ENCODE peak calls at places on chromosome 11, in four cellular contexts. S, A, D and H are unnamed samples.

GRCh38 chr11:121112498-121113455 is 11.7 kb downstream of the TECTA start:
- DNase-seq in D (no peak), S (peak), A (peak), H (no peak)

GRCh38 chr11:80155412-80156017 is 714.7 kb upstream of the TENM4 start:
- DNase-seq in S (peak), A (no peak), D (no peak), H (no peak)

GRCh38 chr11:109423114-109423859 is 1.3 kb downstream of the C11orf87 start:
- DNase-seq in S (no peak), D (peak), A (peak), H (peak)

GRCh38 chr11:34223021-34223813 is 117.8 kb downstream of the NAT10 start:
- DNase-seq in D (no peak), A (peak), S (no peak), H (no peak)

GRCh38 chr11:75659836-75660235 is 9.0 kb downstream of the MAP6 start:
- DNase-seq in S (no peak), D (no peak), A (no peak), H (no peak)

GRCh38 chr11:120122921-120123683 is 14.8 kb downstream of the TRIM29 start:
- DNase-seq in D (peak), S (peak), A (no peak), H (no peak)

GRCh38 chr11:119730347-119730613 is 1.3 kb upstream of the NECTIN1 start:
- DNase-seq in D (no peak), A (no peak), S (no peak), H (no peak)

GRCh38 chr11:86511086-86511551 is 136.4 kb downstream of the CCDC81 start:
- DNase-seq in D (no peak), A (no peak), S (peak), H (no peak)

GRCh38 chr11:121082670-121083069 is 18.4 kb upstream of the TECTA start:
- DNase-seq in S (peak), D (no peak), A (no peak), H (no peak)

GRCh38 chr11:102114032-102114431 is 3.8 kb downstream of the YAP1 start:
- DNase-seq in S (no peak), A (no peak), D (no peak), H (no peak)

GRCh38 chr11:2387266-2387982 is 10.3 kb downstream of the CD81 start:
- DNase-seq in S (no peak), D (no peak), A (peak), H (no peak)

GRCh38 chr11:15034687-15035267 is 38.6 kb upstream of the CALCB start:
- DNase-seq in D (peak), S (no peak), A (no peak), H (no peak)

GRCh38 chr11:134229131-134229790 is 4.8 kb downstream of the VPS26B start:
- DNase-seq in A (no peak), D (no peak), S (peak), H (no peak)

GRCh38 chr11:45332486-45332934 is 46.4 kb upstream of the SYT13 start:
- DNase-seq in D (no peak), S (no peak), A (no peak), H (no peak)

GRCh38 chr11:34826384-34826726 is 89.8 kb downstream of the APIP start:
- DNase-seq in D (no peak), S (no peak), A (no peak), H (no peak)

GRCh38 chr11:35372565-35373283 is 46.6 kb downstream of the SLC1A2 start:
- DNase-seq in D (no peak), A (no peak), S (peak), H (no peak)

GRCh38 chr11:102453286-102453797 is 777 bp upstream of the TMEM123 start:
- DNase-seq in D (no peak), S (peak), A (no peak), H (no peak)

GRCh38 chr11:19353287-19353686 is 112.5 kb upstream of the E2F8 start:
- DNase-seq in S (no peak), A (no peak), D (no peak), H (no peak)

DNA sequence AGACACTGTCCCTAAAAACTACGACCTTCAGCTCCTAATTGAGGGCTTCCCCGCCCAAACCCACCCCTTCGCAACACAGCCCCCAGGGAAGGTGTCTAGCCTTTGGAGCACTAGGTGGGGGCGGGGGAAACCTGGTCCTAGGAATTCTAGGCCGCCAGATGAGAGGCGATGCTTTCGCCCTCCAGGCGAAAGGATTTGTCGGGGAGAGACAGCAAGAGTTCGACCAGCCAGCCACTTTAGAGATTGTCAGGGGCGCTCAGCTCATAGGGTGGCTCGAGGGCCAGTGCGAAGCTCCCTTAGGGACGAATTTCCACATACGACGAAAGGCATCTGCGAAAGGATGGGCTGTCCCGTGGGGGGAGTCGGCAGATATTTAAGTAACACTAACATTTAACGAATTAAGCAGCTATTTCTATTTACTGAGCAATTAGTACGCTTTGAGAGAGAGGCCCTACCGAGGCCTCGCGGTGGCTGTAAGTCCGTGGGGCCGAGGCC is 5.3 kb downstream of the CD248 start:
- DNase-seq in D (no peak), S (no peak), A (peak), H (no peak)
- TF ChIP-seq CTCF in D (peak), S (no peak), A (peak), H (no peak)

DNA sequence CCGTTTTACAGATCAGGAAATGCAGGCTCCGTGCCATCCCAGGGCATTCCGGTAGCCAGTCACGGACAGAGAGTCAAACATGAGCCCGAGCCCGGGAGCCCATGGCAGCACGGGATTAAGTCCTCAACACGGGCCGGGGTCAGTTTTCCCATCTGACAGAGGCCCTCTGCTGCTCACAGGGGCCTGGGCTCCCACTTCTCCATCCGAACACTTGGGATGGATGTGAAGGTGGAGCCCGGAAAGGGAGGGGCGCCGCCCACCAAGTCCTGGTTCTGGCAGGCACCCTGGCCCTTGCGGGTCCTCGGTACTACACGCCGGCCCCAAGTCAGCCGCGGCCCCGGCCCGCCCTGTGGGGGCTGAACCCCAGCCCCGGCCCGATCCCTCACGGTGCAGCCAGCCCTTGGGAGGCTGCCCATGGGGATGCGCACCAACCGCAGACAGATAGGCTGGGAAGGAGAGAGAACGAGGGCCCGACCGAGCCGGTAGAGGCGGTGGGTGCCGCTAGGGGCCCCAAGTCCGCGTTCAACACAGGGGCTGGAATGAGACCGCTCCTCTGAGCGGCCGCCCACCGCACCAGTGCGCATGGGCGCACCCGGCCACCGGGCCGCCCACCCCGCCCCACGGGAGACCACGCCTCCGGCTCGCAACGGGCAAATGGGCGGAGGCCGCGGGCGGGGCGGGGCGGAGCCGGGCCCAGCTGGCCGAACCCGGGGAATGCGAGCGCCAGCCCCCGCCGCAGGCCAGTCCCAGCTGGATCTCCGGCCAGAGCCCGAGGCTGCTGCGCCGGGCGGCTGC is at the start of gene CAPN5:
- DNase-seq in S (peak), D (peak), A (peak), H (peak)
- TF ChIP-seq CTCF in S (no peak), D (no peak), A (peak), H (peak)

DNA sequence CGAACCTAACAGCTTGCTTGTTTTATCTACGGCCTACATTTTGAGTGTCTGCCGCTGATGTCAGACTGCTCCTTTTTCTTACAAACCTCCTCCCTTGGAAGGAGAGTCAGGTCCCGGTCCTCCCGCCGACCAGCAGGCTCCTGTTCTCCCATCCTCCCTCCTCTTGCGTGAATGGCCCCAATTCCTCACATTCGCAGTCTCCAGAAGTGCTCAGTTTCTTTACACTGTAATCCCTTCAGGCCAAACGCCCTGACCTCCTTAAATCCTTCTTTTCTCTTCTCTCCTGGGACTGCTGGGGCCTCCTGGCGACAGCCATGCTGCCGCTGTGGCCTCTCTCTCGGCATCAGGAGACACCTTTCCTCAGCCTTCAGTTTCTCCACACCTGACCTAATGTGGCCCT is 82.6 kb upstream of the CSNK2A3 start:
- DNase-seq in S (no peak), A (no peak), D (no peak), H (no peak)
- TF ChIP-seq CTCF in S (no peak), A (no peak), D (no peak), H (no peak)

GRCh38 chr11:47186076-47186936 is at the start of gene PACSIN3:
- DNase-seq in S (peak), D (peak), A (peak), H (no peak)
- TF ChIP-seq CTCF in S (peak), D (no peak), A (peak), H (peak)

GRCh38 chr11:72812604-72812967 is 1.6 kb upstream of the ATG16L2 start:
- DNase-seq in S (no peak), A (no peak), D (no peak), H (no peak)

GRCh38 chr11:72814831-72815618 is 814 bp downstream of the ATG16L2 start:
- DNase-seq in A (no peak), D (no peak), S (peak), H (peak)

GRCh38 chr11:72812968-72813739 is 1.1 kb upstream of the ATG16L2 start:
- DNase-seq in D (no peak), S (peak), A (peak), H (no peak)

GRCh38 chr11:72813740-72814138 is 472 bp upstream of the ATG16L2 start:
- DNase-seq in A (no peak), D (peak), S (peak), H (peak)

GRCh38 chr11:72814139-72814830 is at the start of gene ATG16L2:
- DNase-seq in A (peak), D (peak), S (peak), H (peak)
- TF ChIP-seq CTCF in A (peak), D (peak), S (no peak), H (peak)

GRCh38 chr11:103939694-103940093 is 96.7 kb upstream of the DDI1 start:
- DNase-seq in S (no peak), A (no peak), D (no peak), H (no peak)

GRCh38 chr11:103940542-103940941 is 95.9 kb upstream of the DDI1 start:
- DNase-seq in D (no peak), A (no peak), S (peak), H (no peak)

GRCh38 chr11:103935219-103935618 is 101.2 kb upstream of the DDI1 start:
- DNase-seq in D (no peak), S (no peak), A (no peak), H (no peak)

GRCh38 chr11:103936059-103936458 is 100.4 kb upstream of the DDI1 start:
- DNase-seq in A (no peak), D (no peak), S (peak), H (no peak)
- TF ChIP-seq CTCF in A (no peak), D (no peak), S (no peak), H (no peak)

GRCh38 chr11:117999354-117999993 is 13.3 kb downstream of the IL10RA start:
- DNase-seq in A (no peak), D (no peak), S (no peak), H (no peak)
- TF ChIP-seq CTCF in A (no peak), D (no peak), S (no peak), H (no peak)

DNA sequence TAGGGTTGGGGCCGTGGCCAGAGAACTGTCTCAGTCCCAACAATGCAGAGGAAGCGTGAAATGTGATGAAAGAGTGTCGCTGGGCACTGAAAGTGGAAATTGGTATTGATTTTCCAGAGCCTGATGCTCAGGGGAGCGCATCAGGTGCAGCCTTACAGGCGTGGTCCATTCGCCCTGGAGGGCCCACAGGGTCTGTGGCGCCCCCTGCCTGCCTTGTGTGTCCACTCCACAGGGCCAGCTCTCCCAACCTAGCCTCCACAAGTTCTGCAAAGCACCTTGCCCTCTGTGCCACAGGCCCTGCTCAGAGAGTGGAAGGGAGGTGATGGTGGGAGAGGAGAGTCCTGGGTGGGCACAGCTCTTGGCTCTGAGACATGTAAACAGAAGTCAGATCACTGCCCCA is 54.9 kb upstream of the LMO1 start:
- DNase-seq in A (no peak), D (no peak), S (no peak), H (no peak)
- TF ChIP-seq CTCF in A (no peak), D (no peak), S (peak), H (peak)

GRCh38 chr11:57466680-57467079 is 6.4 kb downstream of the RTN4RL2 start:
- DNase-seq in A (no peak), S (no peak), D (no peak), H (no peak)
- TF ChIP-seq CTCF in A (no peak), S (no peak), D (no peak), H (no peak)

GRCh38 chr11:69605737-69606526 is 35.0 kb upstream of the CCND1 start:
- DNase-seq in A (no peak), D (no peak), S (no peak), H (no peak)
- TF ChIP-seq CTCF in A (no peak), D (no peak), S (no peak), H (no peak)